ENCODE peak calls at places on chromosome 15, in nine cellular contexts. A, X, D, N, G, O, R, J and C are unnamed samples.

GRCh38 chr15:84878504-84878903 is 6.0 kb upstream of the SLC28A1 start:
- DNase-seq in A (peak), X (peak), D (peak), N (peak), G (peak), O (peak), R (peak), J (peak), C (peak)

GRCh38 chr15:36106640-36107335 is 472.6 kb upstream of the CDIN1 start:
- DNase-seq in A (no peak), X (no peak), D (no peak), N (no peak), G (no peak), O (no peak), R (no peak), J (no peak), C (no peak)

GRCh38 chr15:99477745-99478525 is 87.8 kb upstream of the MEF2A start:
- DNase-seq in A (no peak), X (no peak), D (no peak), N (no peak), G (no peak), O (no peak), R (no peak), J (no peak), C (no peak)

GRCh38 chr15:57892181-57892580 is 173.3 kb downstream of the ALDH1A2 start:
- DNase-seq in A (no peak), X (no peak), D (no peak), N (no peak), G (no peak), O (no peak), R (no peak), J (no peak), C (no peak)

GRCh38 chr15:69729167-69729748 is 276.6 kb downstream of the RPLP1 start:
- DNase-seq in A (peak), X (no peak), D (peak), N (peak), G (no peak), O (peak), R (peak), J (no peak), C (peak)

GRCh38 chr15:70778258-70779076 is 15.1 kb upstream of the UACA start:
- DNase-seq in A (peak), X (no peak), D (no peak), N (no peak), G (no peak), O (peak), R (no peak), J (no peak), C (peak)

GRCh38 chr15:41115652-41116115 is 396 bp downstream of the INO80 start:
- DNase-seq in A (peak), X (peak), D (peak), N (peak), G (peak), O (peak), R (peak), J (peak), C (peak)

GRCh38 chr15:99504071-99504822 is 61.5 kb upstream of the MEF2A start:
- DNase-seq in A (no peak), X (no peak), D (no peak), N (peak), G (no peak), O (no peak), R (no peak), J (no peak), C (no peak)

GRCh38 chr15:42313463-42313862 is 40.2 kb upstream of the TMEM87A start:
- DNase-seq in A (no peak), X (no peak), D (no peak), N (peak), G (no peak), O (no peak), R (no peak), J (no peak), C (no peak)

GRCh38 chr15:44034933-44035624 is 160.0 kb downstream of the FRMD5 start:
- DNase-seq in A (no peak), X (no peak), D (no peak), N (no peak), G (no peak), O (no peak), R (no peak), J (no peak), C (peak)

GRCh38 chr15:36877294-36877693 is 223.1 kb downstream of the MEIS2 start:
- DNase-seq in A (no peak), X (no peak), D (no peak), N (peak), G (no peak), O (no peak), R (no peak), J (no peak), C (no peak)

GRCh38 chr15:58492661-58493397 is 61.0 kb downstream of the LIPC start:
- DNase-seq in A (no peak), X (no peak), D (no peak), N (no peak), G (no peak), O (no peak), R (no peak), J (no peak), C (no peak)

GRCh38 chr15:43067717-43068461 is 37.9 kb downstream of the UBR1 start:
- DNase-seq in A (peak), X (no peak), D (no peak), N (no peak), G (no peak), O (no peak), R (no peak), J (peak), C (peak)

GRCh38 chr15:59334063-59334415 is 38.6 kb downstream of the MYO1E start:
- DNase-seq in A (no peak), X (no peak), D (no peak), N (no peak), G (no peak), O (no peak), R (no peak), J (no peak), C (no peak)

GRCh38 chr15:74461847-74462511 is 1.0 kb upstream of the UBL7 start:
- DNase-seq in A (no peak), X (no peak), D (no peak), N (no peak), G (no peak), O (no peak), R (no peak), J (no peak), C (peak)

GRCh38 chr15:72923304-72923703 is 129.0 kb upstream of the NEO1 start:
- DNase-seq in A (no peak), X (no peak), D (no peak), N (peak), G (no peak), O (no peak), R (no peak), J (no peak), C (no peak)

GRCh38 chr15:89226359-89227221 is 5.2 kb upstream of the RLBP1 start:
- DNase-seq in A (no peak), X (no peak), D (no peak), N (no peak), G (no peak), O (no peak), R (no peak), J (no peak), C (no peak)

GRCh38 chr15:89225588-89225987 is 4.2 kb upstream of the RLBP1 start:
- DNase-seq in A (no peak), X (no peak), D (no peak), N (no peak), G (no peak), O (no peak), R (no peak), J (no peak), C (no peak)

GRCh38 chr15:89227425-89227824 is 6.0 kb upstream of the RLBP1 start:
- DNase-seq in A (no peak), X (no peak), D (no peak), N (no peak), G (no peak), O (no peak), R (no peak), J (no peak), C (no peak)

GRCh38 chr15:89231832-89232231 is 10.5 kb upstream of the RLBP1 start:
- DNase-seq in A (no peak), X (no peak), D (no peak), N (no peak), G (no peak), O (no peak), R (no peak), J (no peak), C (no peak)

GRCh38 chr15:89230277-89230676 is 8.9 kb upstream of the RLBP1 start:
- DNase-seq in A (no peak), X (no peak), D (no peak), N (no peak), G (no peak), O (no peak), R (no peak), J (no peak), C (no peak)
- TF ChIP-seq CTCF in A (no peak), X (no peak), D (no peak), N (peak), G (no peak), O (no peak), R (no peak), J (no peak), C (no peak)

DNA sequence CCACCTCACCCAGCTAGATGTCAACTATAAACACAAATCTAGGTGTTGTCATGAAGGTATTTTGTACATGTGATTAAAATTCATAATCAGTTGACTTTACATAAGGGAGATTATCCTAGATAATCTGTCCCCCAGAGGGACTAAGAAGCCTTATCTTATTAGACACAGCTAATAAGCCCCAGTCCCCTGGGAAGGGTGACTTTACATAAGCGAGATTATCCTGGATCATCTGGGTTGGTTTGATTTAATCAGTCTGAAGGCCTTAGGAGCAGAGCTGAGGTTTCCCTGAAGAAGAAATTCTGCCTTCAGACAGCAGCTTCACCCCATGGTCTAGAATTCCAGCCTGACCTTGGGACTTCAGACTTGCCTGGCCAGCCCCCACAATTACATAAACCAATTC is 66.6 kb downstream of the MRPL46 start:
- DNase-seq in A (no peak), X (no peak), D (no peak), N (no peak), G (no peak), O (no peak), R (no peak), J (no peak), C (no peak)
- H3K27ac ChIP-seq in A (peak), X (no peak), D (peak), N (no peak), G (peak), O (peak), R (no peak), J (peak), C (no peak)

GRCh38 chr15:91476861-91477260 is 376.6 kb upstream of the SLCO3A1 start:
- DNase-seq in A (no peak), X (no peak), D (no peak), N (no peak), G (no peak), O (no peak), R (no peak), J (no peak), C (no peak)
- TF ChIP-seq CTCF in A (no peak), X (no peak), D (no peak), N (no peak), G (no peak), O (no peak), R (no peak), J (no peak), C (peak)

GRCh38 chr15:89107984-89108383 is 19.7 kb downstream of the ABHD2 start:
- DNase-seq in A (no peak), X (no peak), D (no peak), N (no peak), G (no peak), O (no peak), R (no peak), J (no peak), C (peak)
- H3K27ac ChIP-seq in A (peak), X (peak), D (peak), N (no peak), G (peak), O (peak), R (no peak), J (peak), C (peak)

GRCh38 chr15:96331141-96331941 is 841 bp downstream of the NR2F2 start:
- DNase-seq in A (peak), X (peak), D (no peak), N (peak), G (no peak), O (no peak), R (peak), J (no peak), C (peak)

GRCh38 chr15:96330450-96331140 is at the start of gene NR2F2:
- DNase-seq in A (peak), X (peak), D (peak), N (peak), G (peak), O (peak), R (peak), J (no peak), C (peak)

GRCh38 chr15:96332854-96333193 is 2.3 kb downstream of the NR2F2 start:
- DNase-seq in A (no peak), X (no peak), D (no peak), N (no peak), G (no peak), O (no peak), R (no peak), J (no peak), C (peak)

GRCh38 chr15:96333194-96334016 is 2.9 kb downstream of the NR2F2 start:
- DNase-seq in A (peak), X (peak), D (no peak), N (peak), G (no peak), O (no peak), R (peak), J (no peak), C (peak)

GRCh38 chr15:96331942-96332853 is 1.7 kb downstream of the NR2F2 start:
- DNase-seq in A (peak), X (peak), D (no peak), N (peak), G (no peak), O (no peak), R (peak), J (no peak), C (peak)
- TF ChIP-seq CTCF in A (no peak), X (no peak), D (no peak), N (no peak), G (no peak), O (no peak), R (no peak), J (no peak), C (no peak)